ENCODE peak calls at places on chromosomes 13 and 19, in six cellular contexts. H is iPS DF 6.9, R is mucosa of descending colon, U is endodermal cell, S is IMR-90, J is NT2/D1. M is an unnamed sample. For H3K36me3, the result is how much of the 10 kb centered on the place peaks cover.

GRCh38 chr19:16324064-16324383 is 602 bp upstream of the KLF2 start:
- DNase-seq in H (no peak), S (no peak), R (no peak), U (no peak), J (no peak), M (no peak)

GRCh38 chr19:46700704-46701103 is 16.2 kb downstream of the PRKD2 start:
- DNase-seq in S (no peak), R (no peak), U (no peak), H (no peak), J (no peak), M (no peak)

GRCh38 chr13:67557642-67558241 is 327.6 kb upstream of the PCDH9 start:
- DNase-seq in S (no peak), U (no peak), H (no peak), J (no peak), R (no peak), M (no peak)

GRCh38 chr13:91101436-91101835 is 246.1 kb upstream of the MIR17HG start:
- DNase-seq in S (no peak), U (no peak), R (no peak), J (no peak), H (no peak), M (no peak)

GRCh38 chr19:40976724-40977123 is 14.4 kb upstream of the CYP2B6 start:
- DNase-seq in S (no peak), U (no peak), J (no peak), R (no peak), H (no peak), M (no peak)

GRCh38 chr19:54448037-54448773 is 794 bp upstream of the LENG8 start:
- DNase-seq in S (peak), U (peak), R (peak), H (no peak), J (no peak), M (peak)

GRCh38 chr13:102359264-102359663 is 42.6 kb downstream of the FGF14 start:
- DNase-seq in H (no peak), R (no peak), S (no peak), J (no peak), U (no peak), M (no peak)

GRCh38 chr13:25137624-25137892 is 34.5 kb downstream of the AMER2 start:
- DNase-seq in U (no peak), R (no peak), H (no peak), S (no peak), J (no peak), M (no peak)

GRCh38 chr13:40776681-40777165 is 5.7 kb upstream of the MRPS31 start:
- DNase-seq in R (no peak), S (peak), U (no peak), J (no peak), H (no peak), M (peak)

GRCh38 chr13:46295531-46296464 is 84.1 kb downstream of the LRRC63 start:
- DNase-seq in H (no peak), U (no peak), J (no peak), R (no peak), S (peak), M (peak)
- H3K4me3 ChIP-seq in H (no peak), U (no peak), J (no peak), R (no peak), S (no peak), M (no peak)

DNA sequence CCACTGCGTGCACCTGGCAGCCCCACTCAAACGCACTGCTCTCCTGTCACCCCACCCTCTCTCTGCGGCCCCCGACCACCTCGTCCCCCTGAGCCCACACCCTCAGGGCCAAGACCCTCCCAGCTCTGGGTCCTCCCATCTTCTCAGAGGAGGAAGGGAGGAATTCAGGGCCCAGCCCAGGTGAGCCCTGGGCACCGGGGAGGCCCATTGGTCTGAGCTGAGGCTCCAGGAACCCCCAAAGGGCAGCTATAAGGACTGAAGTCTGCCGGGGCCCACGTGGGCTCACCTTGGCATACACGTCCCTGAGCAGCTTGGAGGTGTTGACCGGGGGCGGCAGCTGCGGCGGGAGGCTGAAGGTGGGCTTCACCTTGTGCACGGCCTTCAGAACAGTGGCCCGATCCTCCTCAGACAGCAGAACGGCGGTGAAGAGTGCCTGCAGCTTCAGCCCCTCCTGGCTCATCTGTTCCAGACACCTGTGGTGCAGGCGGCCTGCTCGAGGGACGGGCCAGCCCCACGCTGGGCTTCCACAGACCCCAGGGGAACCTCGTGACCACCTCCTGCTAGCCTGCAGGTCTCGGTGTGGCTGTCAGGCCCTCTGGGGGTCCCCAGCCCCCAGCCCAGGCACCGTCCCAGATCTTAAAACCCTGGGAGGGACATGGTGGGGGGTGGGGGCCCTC is 8.8 kb downstream of the POLRMT start:
- DNase-seq in R (no peak), J (no peak), U (no peak), H (no peak), S (no peak), M (no peak)
- H3K36me3 ChIP-seq in R (under half), J (half or more), U (under half), H (under half), S (under half), M (under half)

GRCh38 chr13:79407349-79407979 is 1.4 kb upstream of the RBM26 start:
- DNase-seq in R (no peak), J (no peak), U (no peak), S (no peak), H (no peak), M (no peak)
- H3K4me3 ChIP-seq in R (no peak), J (no peak), U (peak), S (no peak), H (no peak), M (no peak)

GRCh38 chr19:15251010-15251748 is 18.9 kb upstream of the EPHX3 start:
- DNase-seq in H (no peak), R (no peak), U (no peak), S (peak), J (no peak), M (no peak)
- H3K36me3 ChIP-seq in H (half or more), R (under half), U (half or more), S (half or more), J (half or more), M (half or more)